ENCODE peak calls at places on chromosome 17, in six cellular contexts. One of them, this sample, is unnamed.

GRCh38 chr17:3472137-3472536 is 518 bp upstream of the SPATA22 start:
- DNase-seq in ovary: no peak
- DNase-seq in OCI-LY7: no peak
- DNase-seq in Caco-2: no peak
- DNase-seq in GM12878: no peak
- DNase-seq in pancreas: no peak
- DNase-seq in this sample: no peak

GRCh38 chr17:68981288-68981687 is 26.1 kb upstream of the ABCA8 start:
- DNase-seq in ovary: no peak
- DNase-seq in OCI-LY7: no peak
- DNase-seq in Caco-2: no peak
- DNase-seq in GM12878: peak; percentile 32
- DNase-seq in pancreas: peak; percentile 11
- DNase-seq in this sample: peak; percentile 19

GRCh38 chr17:36597229-36597628 is 4.2 kb upstream of the MRM1 start:
- DNase-seq in ovary: no peak
- DNase-seq in OCI-LY7: no peak
- DNase-seq in Caco-2: no peak
- DNase-seq in GM12878: no peak
- DNase-seq in pancreas: no peak
- DNase-seq in this sample: no peak

GRCh38 chr17:9022553-9023388 is 1.5 kb downstream of the NTN1 start:
- DNase-seq in ovary: no peak
- DNase-seq in OCI-LY7: no peak
- DNase-seq in Caco-2: no peak
- DNase-seq in GM12878: no peak
- DNase-seq in pancreas: no peak
- DNase-seq in this sample: no peak

GRCh38 chr17:35799942-35800341 is 4.5 kb upstream of the MMP28 start:
- DNase-seq in ovary: peak; percentile 58
- DNase-seq in OCI-LY7: no peak
- DNase-seq in Caco-2: no peak
- DNase-seq in GM12878: no peak
- DNase-seq in pancreas: peak; percentile 66
- DNase-seq in this sample: peak; percentile 97

GRCh38 chr17:62681939-62682381 is 54.5 kb downstream of the MRC2 start:
- DNase-seq in ovary: peak; percentile 32
- DNase-seq in OCI-LY7: no peak
- DNase-seq in Caco-2: no peak
- DNase-seq in GM12878: no peak
- DNase-seq in pancreas: no peak
- DNase-seq in this sample: no peak

GRCh38 chr17:81512560-81512983 is at the start of gene ACTG1:
- DNase-seq in ovary: peak; percentile 97
- DNase-seq in OCI-LY7: peak; percentile 98
- DNase-seq in Caco-2: peak; percentile 96
- DNase-seq in GM12878: no peak
- DNase-seq in pancreas: peak; percentile 93
- DNase-seq in this sample: peak; percentile 90

GRCh38 chr17:81397314-81398169 is 2.3 kb downstream of the BAHCC1 start:
- DNase-seq in ovary: no peak
- DNase-seq in OCI-LY7: no peak
- DNase-seq in Caco-2: peak; percentile 89
- DNase-seq in GM12878: no peak
- DNase-seq in pancreas: no peak
- DNase-seq in this sample: peak; percentile 59

GRCh38 chr17:64174686-64175456 is 44.9 kb upstream of the ERN1 start:
- DNase-seq in ovary: no peak
- DNase-seq in OCI-LY7: no peak
- DNase-seq in Caco-2: no peak
- DNase-seq in GM12878: no peak
- DNase-seq in pancreas: peak; percentile 47
- DNase-seq in this sample: peak; percentile 84

GRCh38 chr17:34307110-34307509 is 12.1 kb upstream of the CCL8 start:
- DNase-seq in ovary: no peak
- DNase-seq in OCI-LY7: no peak
- DNase-seq in Caco-2: no peak
- DNase-seq in GM12878: no peak
- DNase-seq in pancreas: no peak
- DNase-seq in this sample: no peak

GRCh38 chr17:76202516-76202915 is 37.8 kb downstream of the RNF157 start:
- DNase-seq in ovary: no peak
- DNase-seq in OCI-LY7: no peak
- DNase-seq in Caco-2: no peak
- DNase-seq in GM12878: no peak
- DNase-seq in pancreas: no peak
- DNase-seq in this sample: no peak

GRCh38 chr17:18226284-18226945 is 980 bp downstream of the LLGL1 start:
- DNase-seq in ovary: no peak
- DNase-seq in OCI-LY7: no peak
- DNase-seq in Caco-2: no peak
- DNase-seq in GM12878: no peak
- DNase-seq in pancreas: no peak
- DNase-seq in this sample: no peak

GRCh38 chr17:40818343-40818732 is 4.1 kb downstream of the KRT10 start:
- DNase-seq in ovary: no peak
- DNase-seq in OCI-LY7: no peak
- DNase-seq in Caco-2: no peak
- DNase-seq in GM12878: no peak
- DNase-seq in pancreas: no peak
- DNase-seq in this sample: no peak

GRCh38 chr17:27586203-27586701 is 44.7 kb upstream of the LGALS9 start:
- DNase-seq in ovary: no peak
- DNase-seq in OCI-LY7: no peak
- DNase-seq in Caco-2: no peak
- DNase-seq in GM12878: no peak
- DNase-seq in pancreas: no peak
- DNase-seq in this sample: no peak

GRCh38 chr17:82690786-82691489 is 7.6 kb downstream of the RAB40B start:
- DNase-seq in ovary: no peak
- DNase-seq in OCI-LY7: no peak
- DNase-seq in Caco-2: no peak
- DNase-seq in GM12878: no peak
- DNase-seq in pancreas: no peak
- DNase-seq in this sample: no peak

GRCh38 chr17:78377858-78378224 is 608 bp upstream of the PGS1 start:
- DNase-seq in ovary: no peak
- DNase-seq in OCI-LY7: no peak
- DNase-seq in Caco-2: no peak
- DNase-seq in GM12878: no peak
- DNase-seq in pancreas: no peak
- DNase-seq in this sample: no peak
- H3K4me1 ChIP-seq in ovary: peaks cover 1% of the 10 kb centered on the region
- H3K4me1 ChIP-seq in OCI-LY7: peaks cover 32% of the 10 kb centered on the region
- H3K4me1 ChIP-seq in Caco-2: peaks cover 47% of the 10 kb centered on the region
- H3K4me1 ChIP-seq in GM12878: peaks cover 36% of the 10 kb centered on the region
- H3K4me1 ChIP-seq in pancreas: peaks cover 26% of the 10 kb centered on the region
- H3K4me1 ChIP-seq in this sample: peaks cover 16% of the 10 kb centered on the region

GRCh38 chr17:5468075-5468473 is 708 bp downstream of the DHX33 start:
- DNase-seq in ovary: no peak
- DNase-seq in OCI-LY7: peak; percentile 27
- DNase-seq in Caco-2: no peak
- DNase-seq in GM12878: no peak
- DNase-seq in pancreas: no peak
- DNase-seq in this sample: peak; percentile 3

GRCh38 chr17:5467416-5467815 is 1.4 kb downstream of the DHX33 start:
- DNase-seq in ovary: no peak
- DNase-seq in OCI-LY7: no peak
- DNase-seq in Caco-2: no peak
- DNase-seq in GM12878: no peak
- DNase-seq in pancreas: no peak
- DNase-seq in this sample: no peak

GRCh38 chr17:5464717-5465507 is 3.9 kb downstream of the DHX33 start:
- DNase-seq in ovary: no peak
- DNase-seq in OCI-LY7: no peak
- DNase-seq in Caco-2: no peak
- DNase-seq in GM12878: no peak
- DNase-seq in pancreas: no peak
- DNase-seq in this sample: no peak

DNA sequence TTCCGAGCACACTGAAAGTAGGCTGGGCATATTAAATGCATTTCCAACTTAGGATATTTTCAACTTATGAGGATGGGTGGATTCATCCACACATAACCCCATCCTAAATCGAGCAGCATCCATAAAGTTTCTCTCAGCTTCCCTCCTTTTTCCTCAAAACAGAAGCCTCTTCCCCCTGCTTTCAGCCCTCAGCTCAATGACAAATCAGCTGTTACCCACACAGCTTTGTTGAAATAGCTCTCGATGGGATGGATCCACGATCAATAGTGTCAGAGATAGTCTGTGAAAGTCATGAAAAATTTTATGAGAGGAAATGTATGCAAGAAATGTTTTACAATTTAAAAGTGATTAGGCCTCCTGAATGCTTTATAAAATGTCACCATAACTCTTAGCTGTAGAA is 2.5 kb downstream of the DHX33 start:
- DNase-seq in ovary: no peak
- DNase-seq in OCI-LY7: no peak
- DNase-seq in Caco-2: no peak
- DNase-seq in GM12878: no peak
- DNase-seq in pancreas: no peak
- DNase-seq in this sample: no peak
- H3K4me3 ChIP-seq in ovary: no peak overlapping the region
- H3K4me3 ChIP-seq in OCI-LY7: peak overlapping the region; percentile 86
- H3K4me3 ChIP-seq in Caco-2: no peak overlapping the region
- H3K4me3 ChIP-seq in GM12878: peak overlapping the region; percentile 87
- H3K4me3 ChIP-seq in pancreas: no peak overlapping the region
- H3K4me3 ChIP-seq in this sample: no peak overlapping the region

GRCh38 chr17:37701424-37702020 is 43.3 kb downstream of the HNF1B start:
- DNase-seq in ovary: no peak
- DNase-seq in OCI-LY7: peak; percentile 40
- DNase-seq in Caco-2: peak; percentile 58
- DNase-seq in GM12878: peak; percentile 16
- DNase-seq in pancreas: peak; percentile 43
- DNase-seq in this sample: no peak
- H3K4me1 ChIP-seq in ovary: no peaks in the 10 kb centered on the region
- H3K4me1 ChIP-seq in OCI-LY7: no peaks in the 10 kb centered on the region
- H3K4me1 ChIP-seq in Caco-2: peaks cover 12% of the 10 kb centered on the region
- H3K4me1 ChIP-seq in GM12878: no peaks in the 10 kb centered on the region
- H3K4me1 ChIP-seq in pancreas: peaks cover 8% of the 10 kb centered on the region
- H3K4me1 ChIP-seq in this sample: no peaks in the 10 kb centered on the region

GRCh38 chr17:7579839-7580630 is 597 bp downstream of the CD68 start:
- DNase-seq in ovary: no peak
- DNase-seq in OCI-LY7: peak; percentile 28
- DNase-seq in Caco-2: no peak
- DNase-seq in GM12878: no peak
- DNase-seq in pancreas: no peak
- DNase-seq in this sample: no peak
- H3K4me3 ChIP-seq in ovary: no peak overlapping the region
- H3K4me3 ChIP-seq in OCI-LY7: no peak overlapping the region
- H3K4me3 ChIP-seq in Caco-2: no peak overlapping the region
- H3K4me3 ChIP-seq in GM12878: no peak overlapping the region
- H3K4me3 ChIP-seq in pancreas: no peak overlapping the region
- H3K4me3 ChIP-seq in this sample: no peak overlapping the region

GRCh38 chr17:50150354-50151040 is at the start of gene PPP1R9B:
- DNase-seq in ovary: peak; percentile 64
- DNase-seq in OCI-LY7: peak; percentile 40
- DNase-seq in Caco-2: no peak
- DNase-seq in GM12878: no peak
- DNase-seq in pancreas: no peak
- DNase-seq in this sample: no peak

GRCh38 chr17:50151041-50151936 is 812 bp upstream of the PPP1R9B start:
- DNase-seq in ovary: peak; percentile 89
- DNase-seq in OCI-LY7: peak; percentile 95
- DNase-seq in Caco-2: peak; percentile 98
- DNase-seq in GM12878: peak; percentile 63
- DNase-seq in pancreas: peak; percentile 84
- DNase-seq in this sample: peak; percentile 86

GRCh38 chr17:50153650-50154575 is 3.4 kb upstream of the PPP1R9B start:
- DNase-seq in ovary: peak; percentile 88
- DNase-seq in OCI-LY7: no peak
- DNase-seq in Caco-2: no peak
- DNase-seq in GM12878: no peak
- DNase-seq in pancreas: peak; percentile 52
- DNase-seq in this sample: peak; percentile 50

GRCh38 chr17:50152736-50153135 is 2.3 kb upstream of the PPP1R9B start:
- DNase-seq in ovary: no peak
- DNase-seq in OCI-LY7: no peak
- DNase-seq in Caco-2: no peak
- DNase-seq in GM12878: no peak
- DNase-seq in pancreas: no peak
- DNase-seq in this sample: no peak

GRCh38 chr17:50151937-50152547 is 1.6 kb upstream of the PPP1R9B start:
- DNase-seq in ovary: peak; percentile 82
- DNase-seq in OCI-LY7: peak; percentile 86
- DNase-seq in Caco-2: peak; percentile 95
- DNase-seq in GM12878: no peak
- DNase-seq in pancreas: peak; percentile 84
- DNase-seq in this sample: peak; percentile 85
- H3K4me1 ChIP-seq in ovary: peaks cover 26% of the 10 kb centered on the region
- H3K4me1 ChIP-seq in OCI-LY7: peaks cover 36% of the 10 kb centered on the region
- H3K4me1 ChIP-seq in Caco-2: peaks cover 25% of the 10 kb centered on the region
- H3K4me1 ChIP-seq in GM12878: peaks cover 39% of the 10 kb centered on the region
- H3K4me1 ChIP-seq in pancreas: peaks cover 7% of the 10 kb centered on the region
- H3K4me1 ChIP-seq in this sample: peaks cover 30% of the 10 kb centered on the region